ENCODE peak calls at places on chromosomes 16 and 17, in five cellular contexts. W, C, G, U and K are unnamed samples.

GRCh38 chr16:89971495-89972243 is 23.1 kb downstream of the DEF8 start:
- DNase-seq in W (no peak), C (peak; percentile 6), G (no peak), U (peak; percentile 48), K (no peak)

GRCh38 chr16:87226926-87227650 is 90.1 kb downstream of the C16orf95 start:
- DNase-seq in W (no peak), C (no peak), G (no peak), U (no peak), K (no peak)

GRCh38 chr16:21523411-21524067 is 75.8 kb upstream of the METTL9 start:
- DNase-seq in W (no peak), C (no peak), G (no peak), U (no peak), K (no peak)

GRCh38 chr16:27775254-27775653 is 225.3 kb downstream of the KATNIP start:
- DNase-seq in W (no peak), C (no peak), G (no peak), U (no peak), K (no peak)

GRCh38 chr17:58200024-58200633 is 7.6 kb downstream of the EPX start:
- DNase-seq in W (peak; percentile 75), C (peak; percentile 34), G (peak; percentile 43), U (peak; percentile 48), K (peak; percentile 53)

GRCh38 chr17:58046230-58047094 is 36.8 kb upstream of the DYNLL2 start:
- DNase-seq in W (no peak), C (no peak), G (no peak), U (no peak), K (no peak)

GRCh38 chr16:89395150-89396142 is 94.9 kb downstream of the ANKRD11 start:
- DNase-seq in W (no peak), C (no peak), G (no peak), U (peak; percentile 74), K (no peak)

GRCh38 chr16:1183235-1183907 is 30.5 kb downstream of the CACNA1H start:
- DNase-seq in W (no peak), C (no peak), G (no peak), U (peak; percentile 43), K (peak; percentile 62)

GRCh38 chr16:17360810-17361209 is 110.0 kb downstream of the XYLT1 start:
- DNase-seq in W (no peak), C (no peak), G (no peak), U (no peak), K (no peak)

GRCh38 chr16:3045758-3046505 is 429 bp upstream of the MMP25 start:
- DNase-seq in W (no peak), C (no peak), G (no peak), U (peak; percentile 39), K (peak; percentile 63)

GRCh38 chr16:75296606-75297005 is 45.2 kb upstream of the BCAR1 start:
- DNase-seq in W (no peak), C (no peak), G (no peak), U (no peak), K (no peak)